ENCODE peak calls at places on chromosomes 5 and 9, in eight cellular contexts. K is thyroid gland; X is fibroblast of the aortic adventitia; I is CD8-positive, alpha-beta T cell; E is left ventricle myocardium inferior; Y is astrocyte of the spinal cord; Z is fibroblast of villous mesenchyme; M is GM12878. N is an unnamed sample.
A peak's percentile ranks its signal among the peaks of the same experiment; 100 is the strongest.

GRCh38 chr9:9749591-9749990 is 863.2 kb downstream of the PTPRD start:
- DNase-seq in K (no peak), X (no peak), I (no peak), E (no peak), Y (no peak), Z (no peak), M (no peak), N (no peak)

GRCh38 chr9:6842584-6842947 is 84.8 kb downstream of the KDM4C start:
- DNase-seq in K (no peak), X (peak; percentile 36), I (no peak), E (no peak), Y (peak; percentile 45), Z (peak; percentile 72), M (no peak), N (no peak)

GRCh38 chr5:173781826-173782670 is 106.1 kb upstream of the CPEB4 start:
- DNase-seq in K (peak; percentile 62), X (peak; percentile 91), I (peak; percentile 70), E (peak; percentile 75), Y (peak; percentile 91), Z (peak; percentile 97), M (peak; percentile 32), N (peak; percentile 50)

GRCh38 chr5:181043285-181044092 is 3.4 kb downstream of the BTNL9 start:
- DNase-seq in K (no peak), X (no peak), I (no peak), E (no peak), Y (no peak), Z (no peak), M (no peak), N (no peak)

GRCh38 chr9:78533500-78533899 is 236.6 kb downstream of the PSAT1 start:
- DNase-seq in K (no peak), X (no peak), I (no peak), E (no peak), Y (no peak), Z (no peak), M (no peak), N (no peak)

GRCh38 chr9:96453625-96454024 is 3.7 kb downstream of the HABP4 start:
- DNase-seq in K (peak; percentile 37), X (peak; percentile 77), I (no peak), E (no peak), Y (peak; percentile 60), Z (no peak), M (no peak), N (no peak)

GRCh38 chr9:35994959-35995358 is 37.0 kb upstream of the OR2S2 start:
- DNase-seq in K (no peak), X (no peak), I (no peak), E (no peak), Y (no peak), Z (no peak), M (no peak), N (no peak)

GRCh38 chr9:117120061-117120460 is 294.8 kb downstream of the ASTN2 start:
- DNase-seq in K (no peak), X (no peak), I (no peak), E (no peak), Y (no peak), Z (no peak), M (no peak), N (no peak)

GRCh38 chr5:138517437-138517836 is 25.6 kb downstream of the ETF1 start:
- DNase-seq in K (no peak), X (no peak), I (no peak), E (no peak), Y (no peak), Z (no peak), M (no peak), N (no peak)

GRCh38 chr5:91875133-91875779 is 492.1 kb upstream of the ARRDC3 start:
- DNase-seq in K (no peak), X (no peak), I (no peak), E (no peak), Y (peak; percentile 26), Z (no peak), M (no peak), N (no peak)

GRCh38 chr5:173457482-173457881 is 129.3 kb upstream of the STC2 start:
- DNase-seq in K (peak; percentile 47), X (peak; percentile 48), I (no peak), E (no peak), Y (no peak), Z (peak; percentile 36), M (no peak), N (no peak)

GRCh38 chr5:20514145-20514544 is 526.1 kb upstream of the CDH18 start:
- DNase-seq in K (no peak), X (no peak), I (no peak), E (no peak), Y (no peak), Z (no peak), M (no peak), N (no peak)

GRCh38 chr5:14174235-14174636 is 31.1 kb downstream of the TRIO start:
- DNase-seq in K (no peak), X (no peak), I (no peak), E (no peak), Y (no peak), Z (peak; percentile 67), M (peak; percentile 63), N (no peak)

GRCh38 chr9:125461501-125462190 is 200.0 kb downstream of the GAPVD1 start:
- DNase-seq in K (no peak), X (no peak), I (no peak), E (no peak), Y (no peak), Z (no peak), M (no peak), N (no peak)

GRCh38 chr9:135255033-135255842 is 167.8 kb downstream of the OLFM1 start:
- DNase-seq in K (no peak), X (no peak), I (no peak), E (no peak), Y (no peak), Z (no peak), M (no peak), N (no peak)

GRCh38 chr9:111559000-111559610 is 34.1 kb downstream of the ZNF483 start:
- DNase-seq in K (no peak), X (peak; percentile 31), I (no peak), E (no peak), Y (peak; percentile 43), Z (no peak), M (no peak), N (no peak)

GRCh38 chr9:135554718-135555117 is 6.8 kb upstream of the PAEP start:
- DNase-seq in K (no peak), X (no peak), I (no peak), E (no peak), Y (no peak), Z (peak; percentile 68), M (no peak), N (no peak)

GRCh38 chr9:125820100-125820804 is 73.1 kb downstream of the PBX3 start:
- DNase-seq in K (no peak), X (peak; percentile 44), I (no peak), E (no peak), Y (no peak), Z (no peak), M (no peak), N (no peak)

GRCh38 chr5:110096419-110096818 is 406.7 kb downstream of the MAN2A1 start:
- DNase-seq in K (no peak), X (no peak), I (no peak), E (no peak), Y (no peak), Z (peak; percentile 12), M (no peak), N (no peak)

GRCh38 chr5:54162184-54162583 is 148.2 kb downstream of the ARL15 start:
- DNase-seq in K (no peak), X (no peak), I (no peak), E (no peak), Y (no peak), Z (no peak), M (no peak), N (no peak)
- TF ChIP-seq CTCF in K (no peak), X (no peak), I (no peak), E (no peak), Y (no peak), Z (no peak), M (no peak), N (no peak)

GRCh38 chr9:21070171-21070571 is 7.6 kb downstream of the IFNB1 start:
- DNase-seq in K (peak; percentile 64), X (peak; percentile 99), I (no peak), E (no peak), Y (peak; percentile 94), Z (peak; percentile 93), M (no peak), N (no peak)
- TF ChIP-seq CTCF in K (no peak), X (peak; percentile 52), I (no peak), E (peak; percentile 56), Y (peak; percentile 24), Z (peak; percentile 46), M (no peak), N (no peak)

GRCh38 chr5:77398458-77398857 is 93.7 kb downstream of the WDR41 start:
- DNase-seq in K (no peak), X (no peak), I (no peak), E (no peak), Y (no peak), Z (no peak), M (no peak), N (no peak)

GRCh38 chr5:77398896-77399295 is 93.2 kb downstream of the WDR41 start:
- DNase-seq in K (no peak), X (no peak), I (no peak), E (no peak), Y (no peak), Z (peak; percentile 54), M (no peak), N (no peak)

GRCh38 chr5:77400645-77401044 is 91.5 kb downstream of the WDR41 start:
- DNase-seq in K (peak; percentile 34), X (no peak), I (no peak), E (no peak), Y (no peak), Z (peak; percentile 43), M (no peak), N (no peak)

GRCh38 chr5:77396017-77396416 is 96.1 kb downstream of the WDR41 start:
- DNase-seq in K (no peak), X (no peak), I (no peak), E (no peak), Y (no peak), Z (no peak), M (peak; percentile 60), N (no peak)

GRCh38 chr5:77397686-77398300 is 94.3 kb downstream of the WDR41 start:
- DNase-seq in K (no peak), X (no peak), I (no peak), E (no peak), Y (peak; percentile 9), Z (no peak), M (no peak), N (no peak)
- TF ChIP-seq CTCF in K (no peak), X (no peak), I (no peak), E (no peak), Y (no peak), Z (no peak), M (no peak), N (no peak)

GRCh38 chr5:137218896-137219295 is 280.2 kb downstream of the SPOCK1 start:
- DNase-seq in K (peak; percentile 55), X (no peak), I (no peak), E (no peak), Y (peak; percentile 14), Z (no peak), M (no peak), N (no peak)

GRCh38 chr5:137217599-137218200 is 281.4 kb downstream of the SPOCK1 start:
- DNase-seq in K (no peak), X (peak; percentile 73), I (no peak), E (no peak), Y (peak; percentile 23), Z (no peak), M (no peak), N (no peak)

GRCh38 chr5:137221914-137222313 is 277.2 kb downstream of the SPOCK1 start:
- DNase-seq in K (no peak), X (no peak), I (no peak), E (no peak), Y (no peak), Z (no peak), M (no peak), N (no peak)

GRCh38 chr5:137218471-137218870 is 280.7 kb downstream of the SPOCK1 start:
- DNase-seq in K (peak; percentile 18), X (peak; percentile 78), I (no peak), E (no peak), Y (peak; percentile 67), Z (peak; percentile 25), M (no peak), N (no peak)

GRCh38 chr5:137220523-137220927 is 278.6 kb downstream of the SPOCK1 start:
- DNase-seq in K (no peak), X (peak; percentile 79), I (no peak), E (no peak), Y (peak; percentile 66), Z (peak; percentile 80), M (no peak), N (no peak)
- TF ChIP-seq CTCF in K (peak; percentile 12), X (peak; percentile 67), I (no peak), E (peak; percentile 65), Y (peak; percentile 46), Z (peak; percentile 60), M (peak; percentile 44), N (no peak)

N was measured in activated B cell treated with CpG ODN at 0.5 μM for 24 hours.